ENCODE peak calls at places on chromosomes 13 and 19, in four cellular contexts. H is cardiac fibroblast, R is fibroblast of lung, E is heart right ventricle. W is an unnamed sample.

GRCh38 chr13:50780201-50781015 is 63.1 kb downstream of the DLEU7 start:
- DNase-seq in H (no peak), R (peak), E (no peak), W (no peak)

GRCh38 chr19:24086974-24087595 is at the start of gene ZNF254:
- DNase-seq in H (peak), R (peak), E (peak), W (peak)

GRCh38 chr13:64551755-64552154 is 2678.4 kb downstream of the PCDH9 start:
- DNase-seq in H (peak), R (peak), E (no peak), W (peak)

GRCh38 chr13:27079421-27079958 is 92.1 kb downstream of the USP12 start:
- DNase-seq in H (peak), R (peak), E (no peak), W (peak)

GRCh38 chr19:5006201-5006600 is 37.3 kb downstream of the KDM4B start:
- DNase-seq in H (peak), R (peak), E (no peak), W (peak)

GRCh38 chr19:1862424-1863307 is 713 bp downstream of the KLF16 start:
- DNase-seq in H (peak), R (no peak), E (no peak), W (no peak)

GRCh38 chr19:34787059-34787824 is 14.2 kb upstream of the ZNF599 start:
- DNase-seq in H (no peak), R (no peak), E (no peak), W (no peak)

GRCh38 chr13:52345631-52346251 is 60.2 kb downstream of the THSD1 start:
- DNase-seq in H (no peak), R (no peak), E (no peak), W (no peak)

GRCh38 chr19:661427-662196 is 1.4 kb downstream of the RNF126 start:
- DNase-seq in H (no peak), R (no peak), E (no peak), W (no peak)

GRCh38 chr13:55563267-55563666 is 1577.5 kb upstream of the PRR20A start:
- DNase-seq in H (no peak), R (no peak), E (no peak), W (no peak)

GRCh38 chr13:113937497-113938140 is 36.3 kb downstream of the C13orf46 start:
- DNase-seq in H (no peak), R (no peak), E (no peak), W (no peak)

GRCh38 chr13:60887711-60888110 is 490.7 kb downstream of the TDRD3 start:
- DNase-seq in H (no peak), R (no peak), E (no peak), W (no peak)

GRCh38 chr19:3506384-3507340 is 551 bp downstream of the FZR1 start:
- DNase-seq in H (no peak), R (no peak), E (peak), W (no peak)

GRCh38 chr19:58395220-58395978 is at the start of gene RNF225:
- DNase-seq in H (no peak), R (no peak), E (no peak), W (peak)

GRCh38 chr13:113493315-113493951 is 2.9 kb upstream of the DCUN1D2 start:
- DNase-seq in H (peak), R (peak), E (no peak), W (peak)

GRCh38 chr13:99310382-99311031 is 3.3 kb upstream of the GPR183 start:
- DNase-seq in H (peak), R (peak), E (no peak), W (peak)

GRCh38 chr13:45196622-45197021 is 4.2 kb downstream of the KCTD4 start:
- DNase-seq in H (peak), R (peak), E (no peak), W (peak)

GRCh38 chr13:106049171-106049570 is 486.3 kb downstream of the EFNB2 start:
- DNase-seq in H (no peak), R (no peak), E (no peak), W (no peak)

GRCh38 chr19:53553865-53554791 is 16.2 kb downstream of the ZNF331 start:
- DNase-seq in H (peak), R (peak), E (peak), W (peak)

GRCh38 chr19:3135961-3136683 is at the start of gene GNA15:
- DNase-seq in H (no peak), R (no peak), E (no peak), W (no peak)

GRCh38 chr19:42201489-42202289 is 15.8 kb downstream of the DEDD2 start:
- DNase-seq in H (no peak), R (no peak), E (no peak), W (no peak)

GRCh38 chr19:42198676-42199439 is 18.6 kb downstream of the DEDD2 start:
- DNase-seq in H (no peak), R (no peak), E (no peak), W (no peak)

GRCh38 chr19:42200116-42200740 is 17.2 kb downstream of the DEDD2 start:
- DNase-seq in H (no peak), R (no peak), E (no peak), W (no peak)

GRCh38 chr19:42197375-42197817 is 20.1 kb downstream of the DEDD2 start:
- DNase-seq in H (no peak), R (no peak), E (no peak), W (no peak)

GRCh38 chr19:42199440-42200115 is 17.9 kb downstream of the DEDD2 start:
- DNase-seq in H (no peak), R (no peak), E (peak), W (no peak)
- TF ChIP-seq CTCF in H (no peak), R (no peak), E (no peak), W (no peak)

GRCh38 chr19:55069859-55070225 is 5.8 kb upstream of the EPS8L1 start:
- DNase-seq in H (no peak), R (no peak), E (no peak), W (no peak)
- H3K4me3 ChIP-seq in H (no peak), R (no peak), E (no peak), W (no peak)

DNA sequence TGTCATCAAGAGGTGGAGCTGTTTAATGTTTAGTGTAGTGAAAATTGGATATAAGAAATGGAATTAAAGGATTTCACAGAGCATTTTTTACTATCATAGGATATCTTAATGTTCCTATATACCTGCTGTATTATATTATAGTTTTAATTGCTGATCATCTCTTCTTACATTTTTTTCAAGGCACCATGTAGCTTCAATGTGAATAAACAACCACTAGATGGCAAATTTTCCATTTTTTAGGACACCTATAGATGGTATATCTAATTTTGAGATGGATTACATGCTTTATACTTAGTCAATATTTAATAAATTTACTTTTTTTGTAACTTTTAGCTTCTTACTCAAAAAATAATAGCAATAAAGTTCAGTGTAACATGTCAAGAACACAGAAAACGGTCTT is 9.0 kb upstream of the ATXN8OS start:
- DNase-seq in H (no peak), R (no peak), E (no peak), W (no peak)
- TF ChIP-seq CTCF in H (peak), R (peak), E (peak), W (no peak)

DNA sequence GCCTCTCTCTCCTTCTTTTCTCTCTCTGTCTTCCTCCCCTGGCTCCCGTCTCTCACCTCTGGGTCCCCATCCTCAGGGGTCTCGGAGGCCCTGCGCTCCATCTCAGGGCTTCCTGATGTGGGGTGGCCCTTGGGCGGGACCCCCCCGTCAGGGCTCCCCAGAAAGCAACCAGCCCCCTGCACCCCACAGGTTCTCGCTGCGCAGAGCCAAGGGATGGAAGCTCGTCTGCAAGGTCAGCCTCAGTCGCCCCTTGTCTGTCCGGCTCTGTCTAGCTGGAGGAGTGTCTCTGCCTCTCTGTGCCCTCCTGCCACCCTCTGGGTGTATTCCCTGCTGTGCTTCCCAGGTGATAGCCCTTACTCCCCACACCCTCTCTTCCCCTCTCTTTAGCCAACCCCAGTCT is at the start of gene SBK3:
- DNase-seq in H (no peak), R (no peak), E (no peak), W (no peak)
- H3K4me3 ChIP-seq in H (no peak), R (no peak), E (peak), W (no peak)

DNA sequence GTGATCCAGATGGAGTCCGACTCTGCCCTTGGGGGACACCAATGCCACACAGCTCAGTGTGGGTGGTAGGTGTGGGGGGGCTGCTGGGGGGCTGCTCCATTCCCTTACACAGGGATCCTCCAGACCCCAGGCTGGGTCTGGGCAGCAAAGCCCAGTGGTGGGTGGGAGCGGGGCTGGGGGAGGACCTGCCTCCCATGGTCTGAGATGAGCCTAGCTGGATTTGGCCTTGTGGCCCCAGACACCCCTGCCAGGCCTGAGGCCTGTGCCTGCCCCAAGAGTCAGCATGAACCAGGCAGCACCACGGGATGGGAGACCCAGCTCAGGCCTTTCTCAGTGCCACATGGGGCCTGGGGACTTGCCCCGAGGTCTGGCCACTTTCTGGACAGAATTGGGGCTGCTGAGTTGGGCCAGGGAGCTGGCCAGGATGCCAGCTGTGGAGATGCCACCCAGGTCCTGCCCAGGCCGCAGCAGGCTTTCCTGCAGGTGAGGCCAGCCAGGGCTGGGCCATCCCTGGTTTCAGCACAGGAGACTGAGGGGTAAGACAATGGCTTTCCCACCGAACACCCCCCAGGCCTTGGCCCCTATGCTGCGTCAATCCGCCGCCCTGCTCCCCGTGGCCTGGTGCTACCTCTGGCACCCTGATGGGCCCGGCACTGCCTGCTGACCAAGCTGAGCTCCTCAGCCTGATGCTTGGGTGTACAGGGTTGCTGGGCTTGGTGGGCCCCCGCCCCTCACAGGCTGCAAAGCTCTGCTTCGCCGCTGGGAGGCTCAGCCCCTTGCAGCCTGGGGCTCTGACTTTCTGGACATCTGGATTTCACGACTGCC is 24.2 kb downstream of the CEBPG start:
- DNase-seq in H (no peak), R (no peak), E (no peak), W (no peak)
- TF ChIP-seq CTCF in H (peak), R (peak), E (peak), W (no peak)

GRCh38 chr19:45074744-45075143 is 1.5 kb downstream of the ZNF296 start:
- DNase-seq in H (no peak), R (no peak), E (no peak), W (no peak)
- H3K4me3 ChIP-seq in H (no peak), R (no peak), E (peak), W (no peak)

GRCh38 chr13:24746618-24747247 is 17.2 kb upstream of the RNF17 start:
- DNase-seq in H (no peak), R (peak), E (no peak), W (no peak)
- TF ChIP-seq CTCF in H (no peak), R (no peak), E (peak), W (no peak)

GRCh38 chr19:16069813-16070365 is 6.4 kb upstream of the TPM4 start:
- DNase-seq in H (no peak), R (no peak), E (no peak), W (no peak)
- H3K4me3 ChIP-seq in H (peak), R (peak), E (peak), W (no peak)

W was measured in fibroblast of mammary gland.